ENCODE peak calls at places on chromosomes 4 and X, in eight cellular contexts. X is H7; Q is naive thymus-derived CD8-positive, alpha-beta T cell; P is Right ventricle myocardium superior; U is M059J; Y is LoVo; V is epithelial cell of esophagus; R is activated CD8-positive, alpha-beta memory T cell treated with anti-CD3 and anti-CD28 coated beads for 48 hours. N is an unnamed sample.

GRCh38 chrX:48498374-48498809 is 10.4 kb upstream of the PORCN start:
- DNase-seq in V (peak; percentile 72), R (no peak), X (no peak), Q (no peak), U (peak; percentile 94), Y (no peak), P (no peak), N (no peak)

GRCh38 chr4:128606173-128606572 is 203.3 kb upstream of the JADE1 start:
- DNase-seq in Q (no peak), R (no peak), Y (no peak), U (peak; percentile 89), V (peak; percentile 84), X (no peak), P (no peak), N (no peak)

GRCh38 chrX:115561605-115562491 is 874 bp downstream of the PLS3 start:
- DNase-seq in R (no peak), P (peak; percentile 56), V (peak; percentile 34), Q (no peak), Y (peak; percentile 19), X (peak; percentile 85), U (peak; percentile 71), N (peak; percentile 51)

GRCh38 chr4:11543710-11544109 is 115.0 kb upstream of the HS3ST1 start:
- DNase-seq in R (no peak), V (peak; percentile 62), X (no peak), Y (peak; percentile 35), Q (no peak), P (no peak), U (peak; percentile 51), N (no peak)

GRCh38 chr4:8837181-8837811 is 34.3 kb downstream of the HMX1 start:
- DNase-seq in Q (no peak), R (no peak), Y (no peak), X (peak; percentile 81), P (peak; percentile 23), V (no peak), U (no peak), N (no peak)

GRCh38 chr4:8607603-8608481 is 15.3 kb downstream of the CPZ start:
- DNase-seq in P (no peak), Y (no peak), X (peak; percentile 99), V (no peak), Q (peak; percentile 19), R (no peak), U (no peak), N (peak; percentile 54)

GRCh38 chrX:49001521-49002090 is 458 bp downstream of the GRIPAP1 start:
- DNase-seq in X (peak; percentile 88), Q (peak; percentile 64), P (no peak), U (peak; percentile 45), R (peak; percentile 11), Y (peak; percentile 1), V (peak; percentile 49), N (no peak)

GRCh38 chr4:111937368-111937767 is 207.9 kb upstream of the FAM241A start:
- DNase-seq in R (no peak), Y (peak; percentile 15), X (peak; percentile 2), Q (no peak), V (peak; percentile 72), U (peak; percentile 59), P (no peak), N (no peak)

GRCh38 chrX:7233632-7234406 is 85.9 kb upstream of the PUDP start:
- DNase-seq in P (no peak), X (peak; percentile 28), V (no peak), Q (no peak), U (peak; percentile 6), R (no peak), Y (no peak), N (no peak)

GRCh38 chrX:65195621-65196020 is 219.4 kb upstream of the ZC4H2 start:
- DNase-seq in X (peak; percentile 2), V (no peak), Y (peak; percentile 48), P (no peak), Q (no peak), R (no peak), U (no peak), N (no peak)

GRCh38 chr4:23614284-23614892 is 275.5 kb downstream of the PPARGC1A start:
- DNase-seq in P (no peak), U (peak; percentile 58), Y (no peak), X (peak; percentile 26), Q (no peak), R (no peak), V (peak; percentile 49), N (no peak)

GRCh38 chrX:80808854-80809493 is 703 bp downstream of the BRWD3 start:
- DNase-seq in V (peak; percentile 35), Q (peak; percentile 42), P (no peak), X (peak; percentile 23), U (peak; percentile 40), Y (peak; percentile 9), R (no peak), N (no peak)

GRCh38 chrX:68462197-68462596 is 28.9 kb upstream of the OPHN1 start:
- DNase-seq in X (no peak), R (no peak), Y (no peak), U (peak; percentile 78), V (peak; percentile 30), Q (no peak), P (no peak), N (no peak)

GRCh38 chr4:110484029-110484428 is 8.1 kb downstream of the ENPEP start:
- DNase-seq in V (no peak), X (no peak), P (no peak), R (no peak), Y (no peak), Q (no peak), U (no peak), N (no peak)

GRCh38 chr4:107561481-107561880 is 158.6 kb downstream of the PAPSS1 start:
- DNase-seq in Q (no peak), P (no peak), Y (peak; percentile 17), U (no peak), V (peak; percentile 55), X (no peak), R (no peak), N (no peak)

GRCh38 chr4:113827285-113827684 is 65.7 kb upstream of the CAMK2D start:
- DNase-seq in R (no peak), Q (no peak), X (no peak), P (no peak), U (no peak), V (peak; percentile 12), Y (no peak), N (no peak)

GRCh38 chr4:28432348-28433025 is 1571.8 kb downstream of the STIM2 start:
- DNase-seq in U (no peak), R (no peak), X (no peak), Y (no peak), P (no peak), Q (no peak), V (no peak), N (no peak)

GRCh38 chrX:123859409-123859827 is 435 bp upstream of the XIAP start:
- DNase-seq in U (no peak), X (no peak), P (peak; percentile 85), Q (peak; percentile 51), V (peak; percentile 66), R (no peak), Y (no peak), N (peak; percentile 73)

GRCh38 chr4:38169524-38169923 is 209.3 kb downstream of the PTTG2 start:
- DNase-seq in X (no peak), V (peak; percentile 56), R (no peak), Y (peak; percentile 69), Q (no peak), P (no peak), U (peak; percentile 27), N (no peak)

GRCh38 chr4:184166736-184167135 is 50.9 kb downstream of the ENPP6 start:
- DNase-seq in Y (no peak), R (no peak), P (no peak), V (no peak), X (peak; percentile 47), U (no peak), Q (no peak), N (no peak)

GRCh38 chrX:54044877-54045328 is 630 bp upstream of the PHF8 start:
- DNase-seq in X (no peak), P (no peak), Q (no peak), R (no peak), V (no peak), U (no peak), Y (no peak), N (no peak)

GRCh38 chr4:159549092-159549491 is 446.2 kb downstream of the RAPGEF2 start:
- DNase-seq in X (no peak), Q (no peak), R (no peak), Y (peak; percentile 31), V (peak; percentile 81), P (no peak), U (peak; percentile 60), N (no peak)

GRCh38 chrX:135086197-135086854 is 34.0 kb downstream of the ETDB start:
- DNase-seq in Q (peak; percentile 47), V (peak; percentile 81), X (peak; percentile 64), R (no peak), Y (peak; percentile 53), P (no peak), U (peak; percentile 75), N (no peak)

GRCh38 chrX:48530736-48531135 is 8.8 kb upstream of the TBC1D25 start:
- DNase-seq in R (no peak), V (peak; percentile 40), U (peak; percentile 56), Q (no peak), X (no peak), Y (no peak), P (no peak), N (no peak)

GRCh38 chrX:10974920-10975319 is 136.2 kb upstream of the HCCS start:
- DNase-seq in U (peak; percentile 21), Y (no peak), X (no peak), V (no peak), P (no peak), R (no peak), Q (no peak), N (no peak)

GRCh38 chrX:35728481-35728880 is 69.7 kb upstream of the MAGEB16 start:
- DNase-seq in X (peak; percentile 32), V (no peak), Q (no peak), R (no peak), P (no peak), U (no peak), Y (no peak), N (no peak)

N was measured in heart right ventricle.